ENCODE peak calls at places on chromosome 18, in nine cellular contexts. I, H, K, E, F, J, S, G and P are unnamed samples.

GRCh38 chr18:77124452-77124922 is 8.1 kb downstream of the MBP start:
- DNase-seq in I (peak; percentile 16), H (no peak), K (no peak), E (no peak), F (no peak), J (no peak), S (peak; percentile 39), G (peak; percentile 23), P (no peak)

GRCh38 chr18:36692331-36692730 is 136.5 kb downstream of the TPGS2 start:
- DNase-seq in I (no peak), H (no peak), K (no peak), E (no peak), F (no peak), J (no peak), S (no peak), G (peak; percentile 76), P (no peak)

GRCh38 chr18:57150828-57151227 is 3.9 kb downstream of the BOD1L2 start:
- DNase-seq in I (no peak), H (peak; percentile 6), K (no peak), E (no peak), F (no peak), J (no peak), S (no peak), G (no peak), P (no peak)

GRCh38 chr18:62979172-62979571 is 263.8 kb downstream of the PHLPP1 start:
- DNase-seq in I (peak; percentile 86), H (no peak), K (no peak), E (no peak), F (peak; percentile 86), J (peak; percentile 13), S (no peak), G (peak; percentile 85), P (no peak)

GRCh38 chr18:76588591-76589303 is 93.7 kb upstream of the ZNF516 start:
- DNase-seq in I (no peak), H (no peak), K (no peak), E (no peak), F (no peak), J (no peak), S (no peak), G (peak; percentile 9), P (no peak)

GRCh38 chr18:24027156-24027555 is 12.6 kb downstream of the TTC39C start:
- DNase-seq in I (peak; percentile 87), H (no peak), K (no peak), E (peak; percentile 31), F (no peak), J (no peak), S (no peak), G (peak; percentile 64), P (no peak)

GRCh38 chr18:79962835-79963657 is 1.4 kb upstream of the HSBP1L1 start:
- DNase-seq in I (no peak), H (no peak), K (no peak), E (no peak), F (no peak), J (no peak), S (peak; percentile 31), G (no peak), P (no peak)

GRCh38 chr18:21703241-21703820 is 1.2 kb downstream of the ABHD3 start:
- DNase-seq in I (no peak), H (no peak), K (peak; percentile 10), E (no peak), F (no peak), J (no peak), S (no peak), G (no peak), P (no peak)

GRCh38 chr18:5543854-5544389 is at the start of gene EPB41L3:
- DNase-seq in I (no peak), H (peak; percentile 43), K (no peak), E (no peak), F (peak; percentile 4), J (no peak), S (no peak), G (no peak), P (no peak)

GRCh38 chr18:501406-501714 is 859 bp upstream of the COLEC12 start:
- DNase-seq in I (no peak), H (no peak), K (no peak), E (no peak), F (no peak), J (no peak), S (no peak), G (no peak), P (no peak)

GRCh38 chr18:56407631-56408030 is 230.8 kb downstream of the TXNL1 start:
- DNase-seq in I (no peak), H (no peak), K (no peak), E (no peak), F (no peak), J (no peak), S (no peak), G (no peak), P (no peak)